ENCODE peak calls at places on chromosomes 12 and 14, in nine cellular contexts. One of them, this sample, is unnamed.

GRCh38 chr12:107503851-107504502 is 181.6 kb upstream of the PWP1 start:
- DNase-seq in fibroblast of mammary gland: no peak
- DNase-seq in foreskin fibroblast: no peak
- DNase-seq in body of pancreas: no peak
- DNase-seq in right lobe of liver: no peak
- DNase-seq in nephron progenitor cell: no peak
- DNase-seq in gastrocnemius medialis: no peak
- DNase-seq in pancreas: no peak
- DNase-seq in epithelial cell of esophagus: no peak
- DNase-seq in this sample: no peak

GRCh38 chr14:83473846-83474245 is 1940.2 kb upstream of the SEL1L start:
- DNase-seq in pancreas: no peak
- DNase-seq in fibroblast of mammary gland: no peak
- DNase-seq in epithelial cell of esophagus: no peak
- DNase-seq in nephron progenitor cell: no peak
- DNase-seq in gastrocnemius medialis: no peak
- DNase-seq in right lobe of liver: no peak
- DNase-seq in body of pancreas: no peak
- DNase-seq in foreskin fibroblast: peak
- DNase-seq in this sample: no peak

GRCh38 chr14:77102154-77102553 is 4.1 kb downstream of the CIPC start:
- DNase-seq in foreskin fibroblast: no peak
- DNase-seq in epithelial cell of esophagus: no peak
- DNase-seq in fibroblast of mammary gland: no peak
- DNase-seq in body of pancreas: no peak
- DNase-seq in right lobe of liver: no peak
- DNase-seq in pancreas: no peak
- DNase-seq in nephron progenitor cell: no peak
- DNase-seq in gastrocnemius medialis: no peak
- DNase-seq in this sample: no peak

GRCh38 chr14:36241183-36241582 is 64.7 kb upstream of the PTCSC3 start:
- DNase-seq in body of pancreas: no peak
- DNase-seq in fibroblast of mammary gland: peak
- DNase-seq in nephron progenitor cell: no peak
- DNase-seq in foreskin fibroblast: no peak
- DNase-seq in right lobe of liver: no peak
- DNase-seq in epithelial cell of esophagus: peak
- DNase-seq in gastrocnemius medialis: no peak
- DNase-seq in pancreas: no peak
- DNase-seq in this sample: no peak

GRCh38 chr12:93243689-93244513 is 133.8 kb upstream of the NUDT4 start:
- DNase-seq in fibroblast of mammary gland: peak
- DNase-seq in body of pancreas: peak
- DNase-seq in right lobe of liver: no peak
- DNase-seq in gastrocnemius medialis: peak
- DNase-seq in foreskin fibroblast: peak
- DNase-seq in epithelial cell of esophagus: peak
- DNase-seq in nephron progenitor cell: no peak
- DNase-seq in pancreas: peak
- DNase-seq in this sample: no peak

GRCh38 chr12:7042847-7043246 is 17.7 kb upstream of the C1S start:
- DNase-seq in nephron progenitor cell: no peak
- DNase-seq in right lobe of liver: no peak
- DNase-seq in fibroblast of mammary gland: peak
- DNase-seq in gastrocnemius medialis: no peak
- DNase-seq in foreskin fibroblast: peak
- DNase-seq in pancreas: no peak
- DNase-seq in body of pancreas: no peak
- DNase-seq in epithelial cell of esophagus: peak
- DNase-seq in this sample: no peak

GRCh38 chr12:16325426-16325825 is 22.0 kb upstream of the MGST1 start:
- DNase-seq in epithelial cell of esophagus: no peak
- DNase-seq in fibroblast of mammary gland: no peak
- DNase-seq in nephron progenitor cell: no peak
- DNase-seq in gastrocnemius medialis: no peak
- DNase-seq in pancreas: no peak
- DNase-seq in right lobe of liver: no peak
- DNase-seq in body of pancreas: peak
- DNase-seq in foreskin fibroblast: no peak
- DNase-seq in this sample: no peak

GRCh38 chr12:66453111-66453510 is 150.8 kb downstream of the HELB start:
- DNase-seq in body of pancreas: no peak
- DNase-seq in epithelial cell of esophagus: no peak
- DNase-seq in right lobe of liver: no peak
- DNase-seq in gastrocnemius medialis: no peak
- DNase-seq in foreskin fibroblast: no peak
- DNase-seq in fibroblast of mammary gland: no peak
- DNase-seq in nephron progenitor cell: no peak
- DNase-seq in pancreas: no peak
- DNase-seq in this sample: no peak

GRCh38 chr14:57087841-57088240 is 180.9 kb downstream of the EXOC5 start:
- DNase-seq in right lobe of liver: no peak
- DNase-seq in fibroblast of mammary gland: no peak
- DNase-seq in nephron progenitor cell: no peak
- DNase-seq in epithelial cell of esophagus: no peak
- DNase-seq in gastrocnemius medialis: no peak
- DNase-seq in foreskin fibroblast: no peak
- DNase-seq in pancreas: no peak
- DNase-seq in body of pancreas: no peak
- DNase-seq in this sample: no peak

GRCh38 chr14:76115010-76115422 is 36.7 kb upstream of the GPATCH2L start:
- DNase-seq in pancreas: no peak
- DNase-seq in nephron progenitor cell: no peak
- DNase-seq in right lobe of liver: no peak
- DNase-seq in fibroblast of mammary gland: no peak
- DNase-seq in epithelial cell of esophagus: no peak
- DNase-seq in gastrocnemius medialis: no peak
- DNase-seq in body of pancreas: no peak
- DNase-seq in foreskin fibroblast: peak
- DNase-seq in this sample: no peak

GRCh38 chr12:53098354-53098981 is 1.0 kb downstream of the IGFBP6 start:
- DNase-seq in foreskin fibroblast: peak
- DNase-seq in right lobe of liver: no peak
- DNase-seq in nephron progenitor cell: no peak
- DNase-seq in pancreas: no peak
- DNase-seq in body of pancreas: no peak
- DNase-seq in fibroblast of mammary gland: peak
- DNase-seq in gastrocnemius medialis: peak
- DNase-seq in epithelial cell of esophagus: peak
- DNase-seq in this sample: peak

GRCh38 chr14:46496409-46496808 is 155.2 kb downstream of the RPL10L start:
- DNase-seq in epithelial cell of esophagus: no peak
- DNase-seq in body of pancreas: no peak
- DNase-seq in fibroblast of mammary gland: no peak
- DNase-seq in foreskin fibroblast: no peak
- DNase-seq in right lobe of liver: no peak
- DNase-seq in nephron progenitor cell: no peak
- DNase-seq in pancreas: no peak
- DNase-seq in gastrocnemius medialis: no peak
- DNase-seq in this sample: no peak

GRCh38 chr12:14913381-14913781 is 25.0 kb downstream of the ERP27 start:
- DNase-seq in right lobe of liver: no peak
- DNase-seq in body of pancreas: peak
- DNase-seq in gastrocnemius medialis: no peak
- DNase-seq in nephron progenitor cell: no peak
- DNase-seq in fibroblast of mammary gland: no peak
- DNase-seq in epithelial cell of esophagus: peak
- DNase-seq in foreskin fibroblast: no peak
- DNase-seq in pancreas: no peak
- DNase-seq in this sample: no peak

GRCh38 chr12:42216737-42217136 is 21.3 kb downstream of the YAF2 start:
- DNase-seq in foreskin fibroblast: no peak
- DNase-seq in right lobe of liver: no peak
- DNase-seq in fibroblast of mammary gland: no peak
- DNase-seq in nephron progenitor cell: no peak
- DNase-seq in epithelial cell of esophagus: no peak
- DNase-seq in body of pancreas: no peak
- DNase-seq in gastrocnemius medialis: no peak
- DNase-seq in pancreas: no peak
- DNase-seq in this sample: no peak

GRCh38 chr14:39431416-39432178 is 636 bp downstream of the FBXO33 start:
- DNase-seq in gastrocnemius medialis: peak
- DNase-seq in foreskin fibroblast: peak
- DNase-seq in nephron progenitor cell: peak
- DNase-seq in fibroblast of mammary gland: peak
- DNase-seq in body of pancreas: peak
- DNase-seq in pancreas: peak
- DNase-seq in right lobe of liver: peak
- DNase-seq in epithelial cell of esophagus: peak
- DNase-seq in this sample: no peak

GRCh38 chr12:15767301-15767700 is 21.9 kb downstream of the EPS8 start:
- DNase-seq in pancreas: no peak
- DNase-seq in gastrocnemius medialis: no peak
- DNase-seq in foreskin fibroblast: no peak
- DNase-seq in body of pancreas: no peak
- DNase-seq in nephron progenitor cell: no peak
- DNase-seq in epithelial cell of esophagus: no peak
- DNase-seq in right lobe of liver: no peak
- DNase-seq in fibroblast of mammary gland: no peak
- DNase-seq in this sample: no peak

GRCh38 chr14:71703477-71703876 is 228.8 kb upstream of the RGS6 start:
- DNase-seq in fibroblast of mammary gland: peak
- DNase-seq in gastrocnemius medialis: no peak
- DNase-seq in nephron progenitor cell: no peak
- DNase-seq in right lobe of liver: no peak
- DNase-seq in body of pancreas: no peak
- DNase-seq in foreskin fibroblast: peak
- DNase-seq in epithelial cell of esophagus: peak
- DNase-seq in pancreas: no peak
- DNase-seq in this sample: no peak

GRCh38 chr12:10968765-10969456 is 17.8 kb downstream of the TAS2R50 start:
- DNase-seq in fibroblast of mammary gland: peak
- DNase-seq in gastrocnemius medialis: peak
- DNase-seq in nephron progenitor cell: no peak
- DNase-seq in body of pancreas: peak
- DNase-seq in pancreas: peak
- DNase-seq in foreskin fibroblast: peak
- DNase-seq in right lobe of liver: peak
- DNase-seq in epithelial cell of esophagus: peak
- DNase-seq in this sample: peak

GRCh38 chr14:36238666-36239363 is 62.3 kb upstream of the PTCSC3 start:
- DNase-seq in nephron progenitor cell: no peak
- DNase-seq in body of pancreas: peak
- DNase-seq in pancreas: no peak
- DNase-seq in fibroblast of mammary gland: peak
- DNase-seq in foreskin fibroblast: peak
- DNase-seq in gastrocnemius medialis: no peak
- DNase-seq in epithelial cell of esophagus: peak
- DNase-seq in right lobe of liver: no peak
- DNase-seq in this sample: no peak

GRCh38 chr14:103232831-103233319 is 101.2 kb upstream of the EIF5 start:
- DNase-seq in nephron progenitor cell: no peak
- DNase-seq in gastrocnemius medialis: no peak
- DNase-seq in fibroblast of mammary gland: no peak
- DNase-seq in body of pancreas: no peak
- DNase-seq in epithelial cell of esophagus: no peak
- DNase-seq in right lobe of liver: no peak
- DNase-seq in foreskin fibroblast: no peak
- DNase-seq in pancreas: no peak
- DNase-seq in this sample: no peak

GRCh38 chr12:80877706-80878384 is 59.9 kb downstream of the LIN7A start:
- DNase-seq in nephron progenitor cell: no peak
- DNase-seq in pancreas: no peak
- DNase-seq in right lobe of liver: no peak
- DNase-seq in foreskin fibroblast: peak
- DNase-seq in fibroblast of mammary gland: peak
- DNase-seq in gastrocnemius medialis: no peak
- DNase-seq in body of pancreas: no peak
- DNase-seq in epithelial cell of esophagus: no peak
- DNase-seq in this sample: no peak

GRCh38 chr12:101695698-101696097 is 1.7 kb upstream of the CHPT1 start:
- DNase-seq in gastrocnemius medialis: no peak
- DNase-seq in foreskin fibroblast: peak
- DNase-seq in pancreas: no peak
- DNase-seq in body of pancreas: no peak
- DNase-seq in nephron progenitor cell: no peak
- DNase-seq in fibroblast of mammary gland: peak
- DNase-seq in right lobe of liver: no peak
- DNase-seq in epithelial cell of esophagus: peak
- DNase-seq in this sample: no peak

GRCh38 chr12:90958995-90959394 is 4.0 kb upstream of the CCER1 start:
- DNase-seq in foreskin fibroblast: peak
- DNase-seq in pancreas: no peak
- DNase-seq in epithelial cell of esophagus: peak
- DNase-seq in nephron progenitor cell: no peak
- DNase-seq in right lobe of liver: no peak
- DNase-seq in fibroblast of mammary gland: peak
- DNase-seq in body of pancreas: no peak
- DNase-seq in gastrocnemius medialis: no peak
- DNase-seq in this sample: no peak
- TF ChIP-seq CTCF in foreskin fibroblast: peak
- TF ChIP-seq CTCF in pancreas: no peak
- TF ChIP-seq CTCF in epithelial cell of esophagus: peak
- TF ChIP-seq CTCF in nephron progenitor cell: no peak
- TF ChIP-seq CTCF in right lobe of liver: no peak
- TF ChIP-seq CTCF in fibroblast of mammary gland: peak
- TF ChIP-seq CTCF in body of pancreas: no peak
- TF ChIP-seq CTCF in gastrocnemius medialis: no peak
- TF ChIP-seq CTCF in this sample: peak

DNA sequence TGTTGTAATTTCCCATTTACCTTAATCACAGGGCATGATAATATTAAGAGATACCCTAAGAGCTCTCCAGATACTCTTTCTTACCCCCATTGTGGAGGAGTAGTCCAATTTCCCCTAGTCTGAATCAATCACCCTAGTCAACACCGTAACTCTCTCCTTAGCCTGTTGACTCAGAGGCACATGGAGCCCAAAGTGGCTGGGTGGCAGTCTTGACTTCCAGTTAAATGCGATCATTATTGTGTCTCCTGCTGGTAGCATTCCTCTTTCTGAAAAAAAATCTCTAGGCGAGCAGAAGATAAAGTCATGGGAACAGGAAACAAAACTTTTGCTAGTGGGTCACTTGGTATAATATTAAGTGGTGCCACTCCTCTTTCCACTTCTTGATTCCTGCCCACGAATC is 46.4 kb downstream of the EMP1 start:
- DNase-seq in fibroblast of mammary gland: no peak
- DNase-seq in foreskin fibroblast: no peak
- DNase-seq in gastrocnemius medialis: no peak
- DNase-seq in right lobe of liver: no peak
- DNase-seq in epithelial cell of esophagus: no peak
- DNase-seq in body of pancreas: no peak
- DNase-seq in pancreas: no peak
- DNase-seq in nephron progenitor cell: no peak
- DNase-seq in this sample: no peak
- TF ChIP-seq CTCF in fibroblast of mammary gland: no peak
- TF ChIP-seq CTCF in foreskin fibroblast: no peak
- TF ChIP-seq CTCF in gastrocnemius medialis: no peak
- TF ChIP-seq CTCF in right lobe of liver: no peak
- TF ChIP-seq CTCF in epithelial cell of esophagus: no peak
- TF ChIP-seq CTCF in body of pancreas: no peak
- TF ChIP-seq CTCF in pancreas: no peak
- TF ChIP-seq CTCF in nephron progenitor cell: no peak
- TF ChIP-seq CTCF in this sample: no peak

GRCh38 chr12:123384994-123385376 is 1.1 kb downstream of the KMT5A start:
- DNase-seq in body of pancreas: no peak
- DNase-seq in gastrocnemius medialis: no peak
- DNase-seq in nephron progenitor cell: no peak
- DNase-seq in epithelial cell of esophagus: peak
- DNase-seq in fibroblast of mammary gland: peak
- DNase-seq in foreskin fibroblast: peak
- DNase-seq in right lobe of liver: no peak
- DNase-seq in pancreas: no peak
- DNase-seq in this sample: no peak
- TF ChIP-seq CTCF in body of pancreas: no peak
- TF ChIP-seq CTCF in gastrocnemius medialis: no peak
- TF ChIP-seq CTCF in nephron progenitor cell: no peak
- TF ChIP-seq CTCF in epithelial cell of esophagus: peak
- TF ChIP-seq CTCF in fibroblast of mammary gland: peak
- TF ChIP-seq CTCF in foreskin fibroblast: no peak
- TF ChIP-seq CTCF in right lobe of liver: no peak
- TF ChIP-seq CTCF in pancreas: no peak
- TF ChIP-seq CTCF in this sample: no peak

GRCh38 chr12:56468216-56469006 is at the start of gene SPRYD4:
- DNase-seq in fibroblast of mammary gland: peak
- DNase-seq in body of pancreas: peak
- DNase-seq in nephron progenitor cell: peak
- DNase-seq in pancreas: peak
- DNase-seq in right lobe of liver: peak
- DNase-seq in foreskin fibroblast: peak
- DNase-seq in epithelial cell of esophagus: peak
- DNase-seq in gastrocnemius medialis: peak
- DNase-seq in this sample: peak
- TF ChIP-seq CTCF in fibroblast of mammary gland: no peak
- TF ChIP-seq CTCF in body of pancreas: no peak
- TF ChIP-seq CTCF in nephron progenitor cell: no peak
- TF ChIP-seq CTCF in pancreas: peak
- TF ChIP-seq CTCF in right lobe of liver: peak
- TF ChIP-seq CTCF in foreskin fibroblast: peak
- TF ChIP-seq CTCF in epithelial cell of esophagus: peak
- TF ChIP-seq CTCF in gastrocnemius medialis: peak
- TF ChIP-seq CTCF in this sample: peak

This sample was measured in AG09319.